ENCODE peak calls at places on chromosomes 7 and 10, in five cellular contexts. Z is adrenal gland, P is dorsolateral prefrontal cortex, W is astrocyte, F is endothelial cell. A is an unnamed sample.

GRCh38 chr7:98754041-98754479 is 115.8 kb downstream of the TMEM130 start:
- DNase-seq in Z (no peak), P (peak; percentile 65), W (peak; percentile 23), F (peak; percentile 42), A (peak; percentile 60)

GRCh38 chr7:23334482-23335056 is 35.4 kb downstream of the MALSU1 start:
- DNase-seq in Z (peak; percentile 24), P (no peak), W (peak; percentile 98), F (no peak), A (peak; percentile 99)

GRCh38 chr10:86480571-86480970 is 41.0 kb downstream of the WAPL start:
- DNase-seq in Z (no peak), P (no peak), W (no peak), F (no peak), A (no peak)

GRCh38 chr7:158272091-158272490 is 315.5 kb downstream of the PTPRN2 start:
- DNase-seq in Z (no peak), P (no peak), W (no peak), F (no peak), A (no peak)

GRCh38 chr7:27094304-27095049 is 1.3 kb downstream of the HOXA1 start:
- DNase-seq in Z (no peak), P (no peak), W (no peak), F (no peak), A (no peak)

GRCh38 chr7:124429923-124430322 is 335.7 kb downstream of the GPR37 start:
- DNase-seq in Z (no peak), P (no peak), W (no peak), F (no peak), A (no peak)

GRCh38 chr10:109475704-109476103 is 447.6 kb downstream of the XPNPEP1 start:
- DNase-seq in Z (no peak), P (no peak), W (no peak), F (no peak), A (no peak)

GRCh38 chr7:74521855-74522254 is 68.1 kb downstream of the GTF2IRD1 start:
- DNase-seq in Z (no peak), P (no peak), W (no peak), F (no peak), A (no peak)

GRCh38 chr10:120387326-120387725 is 69.7 kb upstream of the PLPP4 start:
- DNase-seq in Z (no peak), P (no peak), W (peak; percentile 88), F (no peak), A (peak; percentile 82)

GRCh38 chr7:88146611-88147010 is 73.2 kb downstream of the SRI start:
- DNase-seq in Z (no peak), P (no peak), W (no peak), F (no peak), A (no peak)

GRCh38 chr7:77460057-77460486 is 43.9 kb upstream of the GSAP start:
- DNase-seq in Z (no peak), P (no peak), W (no peak), F (no peak), A (peak; percentile 11)

A was measured in M059J.